ENCODE peak calls at places on chromosomes 7 and 10, in nine cellular contexts. W is HS-5; S is NCI-H2171; L is GM03348; T is neural crest cell; R is NCI-H460; D is activated naive CD8-positive, alpha-beta T cell treated with anti-CD3 and anti-CD28 coated beads, Interleukin-2, amount 50 U/mL, for 16 hours; E is cardiac septum; N is left colon. U is an unnamed sample.

GRCh38 chr10:97207756-97208346 is 22.1 kb upstream of the SLIT1 start:
- DNase-seq in W (no peak), S (peak; percentile 39), L (no peak), T (no peak), R (no peak), D (no peak), E (no peak), N (no peak), U (no peak)

GRCh38 chr7:4638781-4639575 is 43.1 kb upstream of the FOXK1 start:
- DNase-seq in W (no peak), S (no peak), L (no peak), T (no peak), R (no peak), D (no peak), E (no peak), N (no peak), U (no peak)

GRCh38 chr7:141213226-141213625 is 139.4 kb downstream of the TMEM178B start:
- DNase-seq in W (no peak), S (no peak), L (no peak), T (no peak), R (no peak), D (no peak), E (no peak), N (no peak), U (no peak)

GRCh38 chr7:84191261-84191660 is 3.3 kb downstream of the SEMA3A start:
- DNase-seq in W (no peak), S (no peak), L (no peak), T (no peak), R (no peak), D (no peak), E (no peak), N (no peak), U (no peak)

GRCh38 chr7:43647314-43647691 is 64.4 kb downstream of the STK17A start:
- DNase-seq in W (no peak), S (no peak), L (peak; percentile 55), T (no peak), R (no peak), D (no peak), E (no peak), N (no peak), U (no peak)

GRCh38 chr10:133131053-133131452 is 29.0 kb upstream of the KNDC1 start:
- DNase-seq in W (no peak), S (no peak), L (no peak), T (no peak), R (no peak), D (no peak), E (peak; percentile 55), N (no peak), U (no peak)

GRCh38 chr10:112375721-112376577 is 2.0 kb downstream of the ACSL5 start:
- DNase-seq in W (no peak), S (no peak), L (peak; percentile 21), T (no peak), R (no peak), D (no peak), E (peak; percentile 82), N (peak; percentile 75), U (no peak)

GRCh38 chr7:17942231-17942630 is 1.9 kb upstream of the SNX13 start:
- DNase-seq in W (no peak), S (no peak), L (no peak), T (no peak), R (no peak), D (no peak), E (no peak), N (no peak), U (no peak)

GRCh38 chr7:151007469-151007898 is 16.7 kb downstream of the NOS3 start:
- DNase-seq in W (no peak), S (no peak), L (no peak), T (no peak), R (no peak), D (no peak), E (no peak), N (no peak), U (no peak)

GRCh38 chr10:89296227-89296648 is 5.6 kb upstream of the IFIT2 start:
- DNase-seq in W (no peak), S (no peak), L (peak; percentile 49), T (no peak), R (no peak), D (no peak), E (no peak), N (no peak), U (no peak)

GRCh38 chr7:95922191-95922590 is 149.8 kb downstream of the DYNC1I1 start:
- DNase-seq in W (peak; percentile 40), S (no peak), L (peak; percentile 16), T (no peak), R (no peak), D (no peak), E (no peak), N (no peak), U (no peak)

GRCh38 chr10:113616244-113617074 is 47.4 kb downstream of the NRAP start:
- DNase-seq in W (no peak), S (no peak), L (peak; percentile 52), T (peak; percentile 36), R (peak; percentile 23), D (no peak), E (peak; percentile 15), N (no peak), U (no peak)

GRCh38 chr10:3282341-3282740 is 109.8 kb upstream of the PITRM1 start:
- DNase-seq in W (no peak), S (no peak), L (no peak), T (no peak), R (no peak), D (no peak), E (no peak), N (no peak), U (no peak)

GRCh38 chr10:107966817-107967216 is 802.3 kb upstream of the SORCS1 start:
- DNase-seq in W (no peak), S (no peak), L (peak; percentile 12), T (no peak), R (no peak), D (no peak), E (no peak), N (no peak), U (no peak)

GRCh38 chr10:58457761-58458616 is 54.7 kb upstream of the BICC1 start:
- DNase-seq in W (peak; percentile 57), S (no peak), L (peak; percentile 68), T (no peak), R (no peak), D (no peak), E (no peak), N (peak; percentile 30), U (no peak)

GRCh38 chr7:157408258-157409101 is 71.7 kb downstream of the DNAJB6 start:
- DNase-seq in W (no peak), S (no peak), L (no peak), T (no peak), R (no peak), D (no peak), E (no peak), N (no peak), U (no peak)

GRCh38 chr10:121418126-121418777 is 180.0 kb downstream of the FGFR2 start:
- DNase-seq in W (no peak), S (no peak), L (no peak), T (no peak), R (peak; percentile 19), D (no peak), E (no peak), N (no peak), U (no peak)

GRCh38 chr10:71590786-71591350 is 128.7 kb downstream of the C10orf105 start:
- DNase-seq in W (no peak), S (peak; percentile 73), L (no peak), T (no peak), R (no peak), D (no peak), E (no peak), N (no peak), U (no peak)